ENCODE peak calls at places on chromosomes 6 and 20, in four cellular contexts. P is mesendoderm, K is H1, D is H9. O is an unnamed sample.

GRCh38 chr6:156013155-156013554 is 557.5 kb upstream of the NOX3 start:
- DNase-seq in D (no peak), K (no peak), P (no peak), O (no peak)

GRCh38 chr20:54257090-54257816 is 49.4 kb downstream of the PFDN4 start:
- DNase-seq in P (peak), D (no peak), K (peak), O (peak)

GRCh38 chr6:21348462-21349195 is 244.9 kb upstream of the SOX4 start:
- DNase-seq in D (peak), K (no peak), P (peak), O (peak)

GRCh38 chr6:82740066-82740465 is 325.6 kb downstream of the UBE3D start:
- DNase-seq in K (no peak), P (no peak), D (no peak), O (no peak)

GRCh38 chr6:161631676-161632194 is 357.9 kb upstream of the AGPAT4 start:
- DNase-seq in D (no peak), P (no peak), K (no peak), O (no peak)

GRCh38 chr20:44730441-44730840 is 15.2 kb upstream of the KCNK15 start:
- DNase-seq in K (no peak), D (no peak), P (no peak), O (peak)

GRCh38 chr20:20213722-20214121 is 154.2 kb upstream of the INSM1 start:
- DNase-seq in D (no peak), P (no peak), K (no peak), O (no peak)

GRCh38 chr6:93358435-93358834 is 60.9 kb downstream of the EPHA7 start:
- DNase-seq in P (no peak), K (no peak), D (no peak), O (no peak)

GRCh38 chr6:137827977-137828815 is 38.9 kb upstream of the TNFAIP3 start:
- DNase-seq in P (no peak), D (no peak), K (no peak), O (no peak)

GRCh38 chr6:145169726-145170125 is 565.6 kb downstream of the EPM2A start:
- DNase-seq in D (no peak), K (no peak), P (peak), O (no peak)

GRCh38 chr6:134374486-134374885 is 56.6 kb upstream of the SGK1 start:
- DNase-seq in D (no peak), P (no peak), K (no peak), O (peak)

GRCh38 chr6:68777956-68778355 is 142.9 kb downstream of the ADGRB3 start:
- DNase-seq in P (no peak), K (no peak), D (no peak), O (peak)

GRCh38 chr6:6943411-6943810 is 164.3 kb upstream of the RREB1 start:
- DNase-seq in D (no peak), P (no peak), K (no peak), O (no peak)

GRCh38 chr20:20295621-20296498 is 72.0 kb upstream of the INSM1 start:
- DNase-seq in P (peak), D (no peak), K (no peak), O (no peak)

GRCh38 chr20:63735859-63736718 is at the start of gene LIME1:
- DNase-seq in K (no peak), D (peak), P (no peak), O (no peak)

GRCh38 chr6:99739526-99739925 is 132.9 kb downstream of the PRDM13 start:
- DNase-seq in P (no peak), D (no peak), K (no peak), O (no peak)

GRCh38 chr6:99741092-99741491 is 134.5 kb downstream of the PRDM13 start:
- DNase-seq in P (no peak), D (no peak), K (no peak), O (no peak)

GRCh38 chr6:99736302-99736701 is 129.7 kb downstream of the PRDM13 start:
- DNase-seq in D (no peak), P (peak), K (no peak), O (no peak)
- H4K5ac ChIP-seq in D (no peak), P (no peak), K (no peak), O (no peak)

DNA sequence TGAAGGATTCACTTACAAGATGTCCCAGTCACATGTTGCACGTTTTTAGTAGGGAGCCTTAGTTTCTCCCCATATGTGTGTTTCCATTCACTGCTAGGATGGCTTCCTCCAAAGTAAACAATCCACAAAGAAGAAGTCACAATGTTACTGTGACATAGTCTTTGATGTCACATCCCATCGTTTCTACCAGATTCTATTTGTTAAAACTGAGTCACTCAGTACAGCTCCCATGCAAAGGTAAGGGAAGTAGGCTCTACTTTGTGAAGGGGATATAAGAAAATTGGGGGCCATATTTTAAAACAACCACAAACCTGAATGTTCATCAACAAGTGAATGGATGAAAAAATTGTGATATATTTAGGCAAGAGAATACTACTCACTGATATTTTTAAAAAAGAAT is at the start of the genes OR11A1 and OR2H1:
- DNase-seq in D (no peak), P (no peak), K (no peak), O (no peak)
- H4K5ac ChIP-seq in D (no peak), P (no peak), K (no peak), O (no peak)

DNA sequence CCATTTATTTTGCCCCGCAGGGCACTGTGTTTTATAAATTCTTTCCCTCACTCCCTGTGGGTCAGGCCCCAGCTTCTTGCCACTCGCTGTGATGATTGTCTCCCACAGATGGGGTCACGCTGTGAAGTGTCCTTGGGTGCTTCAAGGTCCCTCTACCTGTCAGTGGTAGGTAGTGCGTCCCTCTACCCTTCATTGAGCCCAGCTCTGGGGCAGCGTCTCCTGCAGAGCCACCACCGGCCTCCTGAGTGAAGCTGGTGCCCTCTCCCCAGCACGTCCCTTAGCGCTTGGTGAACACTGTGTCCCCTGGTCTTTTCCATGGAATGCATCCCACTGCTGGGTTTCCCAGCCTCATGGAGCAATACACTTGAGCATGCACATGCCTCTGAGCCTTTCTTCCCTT is 108.2 kb downstream of the NRN1 start:
- DNase-seq in P (peak), K (no peak), D (peak), O (no peak)
- H4K5ac ChIP-seq in P (no peak), K (no peak), D (no peak), O (no peak)

DNA sequence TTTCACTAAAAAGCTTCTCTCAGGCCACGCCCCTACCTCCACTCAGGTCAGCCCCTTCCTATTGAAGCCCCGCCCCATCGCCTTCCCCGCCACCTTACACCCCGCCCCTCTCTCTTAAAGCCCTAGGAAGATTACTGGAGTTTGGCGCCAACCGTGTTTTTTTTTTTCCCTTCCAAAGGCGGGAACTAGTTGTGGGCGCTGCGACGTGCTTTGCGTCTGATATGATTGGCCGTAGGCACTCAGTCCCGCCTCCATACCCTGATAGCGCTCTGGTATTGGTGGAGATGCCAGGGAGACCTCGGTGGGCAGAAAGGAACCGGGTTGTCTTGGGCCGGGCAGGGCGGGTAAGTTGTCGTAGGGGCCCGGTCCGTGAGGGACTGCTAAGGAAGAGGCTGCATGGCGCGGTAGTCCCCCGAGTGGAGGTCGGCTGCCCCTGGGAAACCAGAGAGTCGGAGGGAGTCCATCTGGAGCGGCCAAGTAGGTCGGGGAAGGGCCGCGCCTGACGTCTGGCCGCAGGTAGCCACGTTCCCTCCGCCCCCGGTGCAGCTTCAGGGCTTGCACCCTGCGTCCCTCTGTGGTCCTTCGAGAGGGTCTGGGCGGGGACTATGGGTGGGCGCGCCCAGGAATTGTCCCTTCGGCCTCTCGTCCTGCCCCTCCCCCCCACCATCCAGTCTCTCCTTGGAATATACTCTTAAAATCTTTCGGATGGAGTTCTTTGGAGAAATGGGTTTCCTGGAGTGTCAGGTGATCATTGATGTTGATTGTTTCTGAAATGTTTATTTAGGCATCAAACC is at the start of gene CASP8AP2:
- DNase-seq in K (peak), D (peak), P (peak), O (peak)
- H4K5ac ChIP-seq in K (peak), D (no peak), P (no peak), O (peak)

GRCh38 chr20:2775139-2775538 is 25.3 kb downstream of the CPXM1 start:
- DNase-seq in P (no peak), D (no peak), K (no peak), O (no peak)
- H4K5ac ChIP-seq in P (no peak), D (no peak), K (no peak), O (no peak)

GRCh38 chr6:41274291-41274690 is 12.2 kb downstream of the TREM1 start:
- DNase-seq in D (no peak), K (no peak), P (no peak), O (no peak)

GRCh38 chr6:41271901-41272395 is 14.5 kb downstream of the TREM1 start:
- DNase-seq in P (no peak), K (no peak), D (no peak), O (no peak)

GRCh38 chr6:41272591-41273175 is 13.8 kb downstream of the TREM1 start:
- DNase-seq in K (no peak), D (no peak), P (no peak), O (no peak)

GRCh38 chr6:41275489-41275888 is 11.0 kb downstream of the TREM1 start:
- DNase-seq in D (no peak), K (no peak), P (no peak), O (no peak)

GRCh38 chr6:41273699-41274098 is 12.8 kb downstream of the TREM1 start:
- DNase-seq in P (peak), K (no peak), D (peak), O (no peak)
- H4K5ac ChIP-seq in P (no peak), K (no peak), D (no peak), O (no peak)

GRCh38 chr20:62212309-62212708 is 7.8 kb downstream of the HRH3 start:
- DNase-seq in P (no peak), D (no peak), K (no peak), O (no peak)
- H4K5ac ChIP-seq in P (no peak), D (no peak), K (no peak), O (no peak)

DNA sequence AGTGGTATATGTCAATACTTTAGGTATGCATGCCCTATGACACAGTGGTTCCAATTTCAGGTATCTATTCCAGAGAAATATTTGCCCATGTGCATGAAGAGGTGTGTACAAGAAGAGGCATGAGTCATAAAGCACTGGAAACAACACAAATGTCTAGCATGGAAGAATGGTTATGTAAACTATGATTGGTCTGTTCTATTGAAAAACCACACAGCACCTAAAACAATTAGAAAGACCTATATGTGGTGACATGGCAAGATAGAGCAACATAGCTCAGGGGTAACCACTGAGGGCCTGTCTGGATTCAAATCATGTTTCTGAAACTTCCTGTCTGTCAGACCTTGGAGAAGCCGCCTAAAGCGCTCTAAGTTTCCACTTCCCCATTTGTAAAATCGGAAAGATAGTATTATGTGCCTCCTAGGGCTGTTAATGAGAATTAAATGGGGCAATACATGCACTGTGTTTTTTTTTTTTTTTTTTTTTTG is 76.0 kb upstream of the SHLD1 start:
- DNase-seq in K (no peak), P (no peak), D (no peak), O (peak)
- H4K5ac ChIP-seq in K (no peak), P (no peak), D (no peak), O (no peak)

GRCh38 chr6:114125597-114125996 is 154.6 kb upstream of the HDAC2 start:
- DNase-seq in P (no peak), D (no peak), K (no peak), O (no peak)
- H4K5ac ChIP-seq in P (no peak), D (no peak), K (no peak), O (no peak)